ENCODE peak calls at places on chromosomes 7 and 10, in ten cellular contexts. W, V, J, R, H, S, X, Q, Z and F are unnamed samples.

GRCh38 chr7:34844936-34845665 is 187.1 kb downstream of the NPSR1 start:
- DNase-seq in V (no peak), S (no peak), X (no peak), R (no peak), Q (no peak), Z (no peak), H (no peak), W (no peak), J (peak; percentile 38), F (no peak)

GRCh38 chr10:47225928-47226645 is 73.9 kb upstream of the GDF10 start:
- DNase-seq in X (no peak), S (no peak), Z (no peak), J (no peak), V (no peak), H (no peak), Q (no peak), W (no peak), R (no peak), F (no peak)

GRCh38 chr7:21944616-21945373 is 904 bp downstream of the CDCA7L start:
- DNase-seq in V (peak; percentile 42), S (no peak), W (peak; percentile 6), J (peak; percentile 47), X (no peak), R (no peak), H (no peak), Q (peak; percentile 79), Z (peak; percentile 10), F (peak; percentile 99)

GRCh38 chr10:74863508-74863907 is 37.1 kb downstream of the KAT6B start:
- DNase-seq in R (no peak), J (no peak), Z (no peak), V (peak; percentile 47), H (no peak), S (no peak), X (peak; percentile 44), Q (no peak), W (no peak), F (no peak)

GRCh38 chr10:70272925-70273316 is 10.9 kb downstream of the NPFFR1 start:
- DNase-seq in V (peak; percentile 57), S (no peak), X (peak; percentile 19), Z (no peak), H (no peak), R (no peak), W (no peak), J (no peak), Q (peak; percentile 29), F (peak; percentile 79)

GRCh38 chr10:87658858-87659555 is 671 bp upstream of the PAPSS2 start:
- DNase-seq in V (peak; percentile 36), X (no peak), H (no peak), W (no peak), Q (peak; percentile 18), R (no peak), Z (no peak), S (no peak), J (peak; percentile 47), F (no peak)

GRCh38 chr7:46811529-46811928 is 770.4 kb downstream of the TNS3 start:
- DNase-seq in V (peak; percentile 93), W (no peak), Q (no peak), R (no peak), H (no peak), S (no peak), Z (no peak), X (peak; percentile 98), J (no peak), F (no peak)

GRCh38 chr10:28012990-28013389 is 14.1 kb upstream of the ODAD2 start:
- DNase-seq in Z (no peak), X (no peak), S (no peak), Q (no peak), V (no peak), J (no peak), R (no peak), W (no peak), H (no peak), F (peak; percentile 7)